ENCODE peak calls at places on chromosomes 7 and 10, in six cellular contexts. One of them, this sample, is unnamed.

GRCh38 chr7:134431805-134432204 is 27.1 kb downstream of the AKR1B1 start:
- DNase-seq in Panc1: no peak
- DNase-seq in neural progenitor cell: no peak
- DNase-seq in GM20000: no peak
- DNase-seq in Calu3: no peak
- DNase-seq in uterus: no peak
- DNase-seq in this sample: no peak

GRCh38 chr10:125977206-125977605 is 80.8 kb downstream of the FANK1 start:
- DNase-seq in Panc1: no peak
- DNase-seq in neural progenitor cell: peak
- DNase-seq in GM20000: no peak
- DNase-seq in Calu3: no peak
- DNase-seq in uterus: no peak
- DNase-seq in this sample: no peak

GRCh38 chr10:4231439-4231838 is 446.4 kb upstream of the KLF6 start:
- DNase-seq in Panc1: no peak
- DNase-seq in neural progenitor cell: no peak
- DNase-seq in GM20000: no peak
- DNase-seq in Calu3: no peak
- DNase-seq in uterus: no peak
- DNase-seq in this sample: no peak

GRCh38 chr10:93475227-93475626 is 6.9 kb downstream of the MYOF start:
- DNase-seq in Panc1: no peak
- DNase-seq in neural progenitor cell: no peak
- DNase-seq in GM20000: no peak
- DNase-seq in Calu3: no peak
- DNase-seq in uterus: no peak
- DNase-seq in this sample: no peak

GRCh38 chr10:33883881-33884280 is 549.4 kb upstream of the NRP1 start:
- DNase-seq in Panc1: no peak
- DNase-seq in neural progenitor cell: no peak
- DNase-seq in GM20000: no peak
- DNase-seq in Calu3: no peak
- DNase-seq in uterus: no peak
- DNase-seq in this sample: no peak

GRCh38 chr7:91286432-91286831 is 22.2 kb downstream of the FZD1 start:
- DNase-seq in Panc1: no peak
- DNase-seq in neural progenitor cell: peak
- DNase-seq in GM20000: no peak
- DNase-seq in Calu3: no peak
- DNase-seq in uterus: no peak
- DNase-seq in this sample: no peak

GRCh38 chr10:116521424-116522305 is 24.1 kb upstream of the PNLIP start:
- DNase-seq in Panc1: peak
- DNase-seq in neural progenitor cell: peak
- DNase-seq in GM20000: peak
- DNase-seq in Calu3: peak
- DNase-seq in uterus: no peak
- DNase-seq in this sample: peak

GRCh38 chr10:84185526-84186175 is 8.7 kb upstream of the CDHR1 start:
- DNase-seq in Panc1: no peak
- DNase-seq in neural progenitor cell: peak
- DNase-seq in GM20000: no peak
- DNase-seq in Calu3: no peak
- DNase-seq in uterus: no peak
- DNase-seq in this sample: no peak

GRCh38 chr10:72245949-72246525 is 27.7 kb upstream of the DDIT4 start:
- DNase-seq in Panc1: no peak
- DNase-seq in neural progenitor cell: no peak
- DNase-seq in GM20000: no peak
- DNase-seq in Calu3: no peak
- DNase-seq in uterus: no peak
- DNase-seq in this sample: no peak

GRCh38 chr10:22022257-22023051 is 18.9 kb upstream of the DNAJC1 start:
- DNase-seq in Panc1: no peak
- DNase-seq in neural progenitor cell: no peak
- DNase-seq in GM20000: no peak
- DNase-seq in Calu3: no peak
- DNase-seq in uterus: no peak
- DNase-seq in this sample: no peak

GRCh38 chr7:117375380-117375779 is 51.9 kb downstream of the ASZ1 start:
- DNase-seq in Panc1: no peak
- DNase-seq in neural progenitor cell: no peak
- DNase-seq in GM20000: no peak
- DNase-seq in Calu3: no peak
- DNase-seq in uterus: no peak
- DNase-seq in this sample: no peak

GRCh38 chr7:44212581-44213184 is 11.9 kb downstream of the YKT6 start:
- DNase-seq in Panc1: no peak
- DNase-seq in neural progenitor cell: no peak
- DNase-seq in GM20000: no peak
- DNase-seq in Calu3: no peak
- DNase-seq in uterus: no peak
- DNase-seq in this sample: no peak

GRCh38 chr7:16667355-16667754 is 21.4 kb downstream of the BZW2 start:
- DNase-seq in Panc1: no peak
- DNase-seq in neural progenitor cell: no peak
- DNase-seq in GM20000: no peak
- DNase-seq in Calu3: no peak
- DNase-seq in uterus: no peak
- DNase-seq in this sample: no peak

GRCh38 chr10:122850705-122851640 is 5.3 kb upstream of the CUZD1 start:
- DNase-seq in Panc1: no peak
- DNase-seq in neural progenitor cell: no peak
- DNase-seq in GM20000: no peak
- DNase-seq in Calu3: no peak
- DNase-seq in uterus: no peak
- DNase-seq in this sample: no peak

GRCh38 chr10:133311570-133311969 is 2.9 kb downstream of the ZNF511 start:
- DNase-seq in Panc1: no peak
- DNase-seq in neural progenitor cell: no peak
- DNase-seq in GM20000: no peak
- DNase-seq in Calu3: no peak
- DNase-seq in uterus: no peak
- DNase-seq in this sample: peak

GRCh38 chr10:70891636-70892035 is 3.3 kb upstream of the PCBD1 start:
- DNase-seq in Panc1: no peak
- DNase-seq in neural progenitor cell: no peak
- DNase-seq in GM20000: no peak
- DNase-seq in Calu3: no peak
- DNase-seq in uterus: no peak
- DNase-seq in this sample: no peak

GRCh38 chr10:57979466-57979865 is 288.2 kb downstream of the IPMK start:
- DNase-seq in Panc1: no peak
- DNase-seq in neural progenitor cell: no peak
- DNase-seq in GM20000: no peak
- DNase-seq in Calu3: peak
- DNase-seq in uterus: no peak
- DNase-seq in this sample: no peak
- TF ChIP-seq CTCF in Panc1: no peak
- TF ChIP-seq CTCF in neural progenitor cell: no peak
- TF ChIP-seq CTCF in GM20000: no peak
- TF ChIP-seq CTCF in Calu3: no peak
- TF ChIP-seq CTCF in uterus: no peak
- TF ChIP-seq CTCF in this sample: no peak

DNA sequence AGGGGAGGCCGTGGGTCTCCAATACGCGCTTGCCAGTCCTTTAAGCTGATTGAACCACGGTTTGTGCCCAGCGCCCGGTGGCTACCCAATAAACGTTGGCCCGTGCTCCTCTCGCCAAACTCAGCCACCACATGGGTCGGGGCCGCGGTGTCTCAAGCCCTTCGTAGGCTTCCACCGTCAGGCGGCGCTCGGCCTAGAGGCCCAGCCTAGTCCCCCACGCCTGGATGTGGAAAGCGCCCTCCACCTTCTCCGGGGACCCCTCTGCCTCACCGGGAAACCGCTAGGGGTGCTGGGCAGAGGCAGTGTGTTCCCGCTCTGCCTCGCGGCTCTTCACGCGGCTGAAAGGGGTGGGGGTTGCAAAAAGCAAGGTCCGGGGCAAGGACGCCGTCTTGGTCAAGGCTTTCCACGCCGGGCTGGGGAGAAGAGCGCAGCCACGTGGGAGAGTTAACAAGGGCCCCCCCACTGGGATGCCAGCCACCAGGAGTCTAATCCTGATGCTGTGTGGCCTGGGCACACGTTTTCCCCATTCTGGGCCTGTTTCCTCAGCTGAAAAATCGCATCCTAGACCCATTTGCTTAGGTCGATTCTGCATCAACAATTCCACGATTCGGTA is 29.8 kb downstream of the LEP start:
- DNase-seq in Panc1: no peak
- DNase-seq in neural progenitor cell: no peak
- DNase-seq in GM20000: no peak
- DNase-seq in Calu3: no peak
- DNase-seq in uterus: no peak
- DNase-seq in this sample: no peak
- TF ChIP-seq CTCF in Panc1: no peak
- TF ChIP-seq CTCF in neural progenitor cell: no peak
- TF ChIP-seq CTCF in GM20000: no peak
- TF ChIP-seq CTCF in Calu3: no peak
- TF ChIP-seq CTCF in uterus: no peak
- TF ChIP-seq CTCF in this sample: no peak

DNA sequence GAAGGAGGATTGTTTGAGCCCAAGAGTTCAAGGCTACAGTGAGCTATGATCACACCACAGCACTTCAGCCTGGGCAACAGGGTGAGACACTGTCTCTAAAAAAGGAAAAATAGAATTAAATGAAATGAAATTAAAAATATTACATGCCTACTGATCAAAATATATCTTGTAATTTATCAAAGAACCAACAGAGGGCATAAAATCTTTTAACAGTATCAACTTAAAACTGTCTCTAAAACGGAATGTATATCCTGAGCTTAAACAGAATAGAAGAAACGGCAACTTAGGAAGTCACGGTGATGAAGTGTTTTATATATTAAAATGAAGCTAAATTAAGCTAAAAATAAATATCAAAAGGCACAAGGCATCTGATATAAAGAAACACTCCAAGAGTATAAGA is 78.8 kb downstream of the MTPAP start:
- DNase-seq in Panc1: no peak
- DNase-seq in neural progenitor cell: no peak
- DNase-seq in GM20000: no peak
- DNase-seq in Calu3: no peak
- DNase-seq in uterus: no peak
- DNase-seq in this sample: no peak
- TF ChIP-seq CTCF in Panc1: peak
- TF ChIP-seq CTCF in neural progenitor cell: peak
- TF ChIP-seq CTCF in GM20000: no peak
- TF ChIP-seq CTCF in Calu3: no peak
- TF ChIP-seq CTCF in uterus: no peak
- TF ChIP-seq CTCF in this sample: peak

GRCh38 chr7:37118029-37118428 is 330.6 kb downstream of the ELMO1 start:
- DNase-seq in Panc1: no peak
- DNase-seq in neural progenitor cell: no peak
- DNase-seq in GM20000: no peak
- DNase-seq in Calu3: no peak
- DNase-seq in uterus: no peak
- DNase-seq in this sample: no peak
- TF ChIP-seq CTCF in Panc1: no peak
- TF ChIP-seq CTCF in neural progenitor cell: no peak
- TF ChIP-seq CTCF in GM20000: no peak
- TF ChIP-seq CTCF in Calu3: no peak
- TF ChIP-seq CTCF in uterus: no peak
- TF ChIP-seq CTCF in this sample: no peak

DNA sequence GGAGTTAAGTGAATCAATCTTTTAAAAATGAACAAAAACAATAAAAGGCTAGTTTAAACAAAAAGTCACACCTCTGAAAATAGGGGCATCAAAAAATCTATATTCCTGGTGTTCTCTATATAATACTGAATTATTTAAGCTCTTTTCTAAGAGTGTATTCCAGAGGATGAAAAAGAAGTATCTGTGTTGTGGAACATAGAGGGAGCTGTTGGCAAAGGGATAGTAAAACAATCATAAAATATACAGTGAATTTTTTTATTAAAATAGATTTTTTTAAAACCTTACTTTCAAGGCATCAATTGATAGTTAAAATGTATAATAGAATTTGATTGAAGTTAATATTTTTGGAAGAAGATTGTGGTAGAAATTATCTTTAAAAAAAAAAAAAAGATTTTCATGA is 1409.1 kb upstream of the CELF2 start:
- DNase-seq in Panc1: no peak
- DNase-seq in neural progenitor cell: no peak
- DNase-seq in GM20000: no peak
- DNase-seq in Calu3: no peak
- DNase-seq in uterus: no peak
- DNase-seq in this sample: no peak
- TF ChIP-seq CTCF in Panc1: no peak
- TF ChIP-seq CTCF in neural progenitor cell: peak
- TF ChIP-seq CTCF in GM20000: no peak
- TF ChIP-seq CTCF in Calu3: no peak
- TF ChIP-seq CTCF in uterus: peak
- TF ChIP-seq CTCF in this sample: peak

GRCh38 chr7:95357623-95358022 is 33.3 kb upstream of the PON1 start:
- DNase-seq in Panc1: no peak
- DNase-seq in neural progenitor cell: no peak
- DNase-seq in GM20000: no peak
- DNase-seq in Calu3: no peak
- DNase-seq in uterus: no peak
- DNase-seq in this sample: no peak
- TF ChIP-seq CTCF in Panc1: no peak
- TF ChIP-seq CTCF in neural progenitor cell: peak
- TF ChIP-seq CTCF in GM20000: no peak
- TF ChIP-seq CTCF in Calu3: no peak
- TF ChIP-seq CTCF in uterus: no peak
- TF ChIP-seq CTCF in this sample: no peak